ENCODE peak calls at places on chromosomes 2 and 18, in eight cellular contexts. O, E, V, H, M, J, G and C are unnamed samples. For H3K4me1, the result is how much of the 10 kb centered on the place peaks cover.

GRCh38 chr2:85259101-85259590 is 68.6 kb downstream of the TGOLN2 start:
- DNase-seq in O (peak), J (no peak), V (no peak), M (no peak), G (no peak), E (peak), H (no peak), C (peak)

GRCh38 chr2:238092486-238093035 is 7.6 kb upstream of the ESPNL start:
- DNase-seq in V (no peak), J (no peak), M (peak), H (no peak), E (no peak), G (no peak), O (no peak), C (no peak)

GRCh38 chr18:26827581-26827980 is 37.9 kb downstream of the AQP4 start:
- DNase-seq in M (no peak), V (no peak), E (no peak), H (no peak), G (no peak), J (no peak), O (no peak), C (no peak)

GRCh38 chr2:174753038-174753633 is 11.1 kb downstream of the CHRNA1 start:
- DNase-seq in M (peak), G (no peak), E (no peak), O (no peak), V (no peak), J (no peak), H (no peak), C (no peak)

GRCh38 chr2:46650556-46651001 is 171.2 kb downstream of the TMEM247 start:
- DNase-seq in E (peak), G (peak), H (no peak), M (peak), V (peak), O (peak), J (peak), C (peak)

GRCh38 chr18:79169958-79170555 is 100.9 kb downstream of the ATP9B start:
- DNase-seq in G (no peak), M (no peak), V (no peak), J (peak), O (peak), H (no peak), E (no peak), C (no peak)

GRCh38 chr2:196291873-196292800 is 120.8 kb upstream of the STK17B start:
- DNase-seq in G (no peak), H (no peak), M (no peak), J (no peak), O (no peak), V (peak), E (no peak), C (peak)

GRCh38 chr18:75044791-75045190 is 164.1 kb downstream of the PTGR3 start:
- DNase-seq in M (no peak), V (no peak), O (no peak), G (no peak), J (no peak), E (no peak), H (no peak), C (no peak)

GRCh38 chr2:24919100-24919976 is 699 bp downstream of the ADCY3 start:
- DNase-seq in E (no peak), G (no peak), O (peak), M (no peak), J (no peak), V (no peak), H (no peak), C (peak)

GRCh38 chr18:63292844-63293683 is 26.5 kb downstream of the BCL2 start:
- DNase-seq in O (no peak), E (no peak), H (no peak), V (no peak), J (no peak), M (no peak), G (no peak), C (no peak)

GRCh38 chr18:49030692-49031443 is 80.1 kb upstream of the SMAD7 start:
- DNase-seq in H (no peak), O (peak), M (no peak), G (no peak), E (no peak), V (no peak), J (peak), C (no peak)

GRCh38 chr2:180999274-180999964 is 19.0 kb downstream of the UBE2E3 start:
- DNase-seq in G (no peak), H (no peak), V (no peak), J (no peak), E (no peak), O (peak), M (no peak), C (no peak)

GRCh38 chr2:216307496-216307895 is 64.8 kb downstream of the MARCHF4 start:
- DNase-seq in H (no peak), G (no peak), E (no peak), O (no peak), V (no peak), J (no peak), M (no peak), C (no peak)

GRCh38 chr2:166375205-166375735 is 474 bp downstream of the SCN9A start:
- DNase-seq in O (peak), J (no peak), V (no peak), H (no peak), G (no peak), E (peak), M (no peak), C (no peak)

GRCh38 chr2:11749646-11750349 is 3.4 kb downstream of the LPIN1 start:
- DNase-seq in E (no peak), H (no peak), O (no peak), G (no peak), J (no peak), M (no peak), V (no peak), C (no peak)

GRCh38 chr18:56445422-56445821 is 193.0 kb downstream of the TXNL1 start:
- DNase-seq in O (no peak), V (no peak), M (no peak), J (no peak), G (no peak), H (no peak), E (no peak), C (no peak)

GRCh38 chr2:120444691-120445240 is 98.8 kb downstream of the INHBB start:
- DNase-seq in V (no peak), E (no peak), M (no peak), G (no peak), H (no peak), J (no peak), O (no peak), C (no peak)

GRCh38 chr2:144128104-144128746 is 391.7 kb downstream of the ZEB2 start:
- DNase-seq in E (no peak), M (no peak), O (no peak), J (no peak), V (no peak), G (no peak), H (no peak), C (no peak)

DNA sequence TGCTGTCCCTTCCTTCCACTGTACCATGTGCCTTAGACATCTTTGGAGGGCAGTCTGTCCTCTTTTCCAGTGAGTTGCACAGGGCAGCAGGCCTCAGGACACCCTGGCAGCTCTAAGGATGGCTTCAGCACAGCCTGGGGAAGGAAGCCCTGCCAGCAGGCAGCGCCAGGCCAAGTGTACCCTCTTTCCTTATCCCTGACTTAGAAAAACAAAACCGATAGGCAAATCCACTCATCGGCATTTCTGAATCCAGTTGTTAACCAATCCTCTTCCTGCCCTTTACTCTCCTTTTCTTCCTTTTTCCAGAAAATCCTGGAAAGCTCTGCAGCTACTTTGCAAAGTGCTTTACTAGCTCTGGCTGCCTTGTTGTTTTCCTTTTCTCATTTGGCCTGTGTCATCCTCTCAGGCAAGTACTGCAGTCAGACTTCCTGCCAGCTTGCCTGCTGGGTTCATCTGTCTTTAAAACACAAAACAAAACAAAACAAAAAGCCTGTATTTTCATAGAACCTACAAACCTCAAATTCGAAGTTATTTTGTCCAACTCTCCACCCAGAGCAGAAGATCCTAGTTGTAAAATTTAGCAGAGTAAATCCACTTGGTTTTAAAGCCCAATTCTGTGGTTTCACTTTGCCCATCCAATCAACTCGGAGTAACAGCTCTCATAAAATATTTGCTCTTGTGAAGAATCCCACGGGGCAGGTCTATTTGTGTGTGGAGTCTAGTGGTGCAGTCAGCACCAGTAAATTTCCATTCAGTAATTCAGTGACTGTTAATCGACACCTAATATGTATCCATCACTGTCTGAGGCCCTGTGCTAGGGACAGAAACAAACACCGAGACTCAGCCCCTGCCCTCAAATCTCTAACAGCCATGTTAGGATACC is 45.2 kb downstream of the PCBP1 start:
- DNase-seq in O (peak), M (no peak), V (no peak), H (no peak), G (peak), J (no peak), E (no peak), C (peak)
- TF ChIP-seq CTCF in O (no peak), M (no peak), V (no peak), H (no peak), G (no peak), J (no peak), E (no peak), C (no peak)

GRCh38 chr2:39136799-39137198 is 15.9 kb upstream of the SOS1 start:
- DNase-seq in O (no peak), H (no peak), J (no peak), E (no peak), G (no peak), V (no peak), M (no peak), C (no peak)
- H3K4me1 ChIP-seq in O (under half), H (under half), J (under half), E (under half), G (under half), V (under half), M (under half), C (under half)

GRCh38 chr2:197515798-197516761 is at the start of gene MOB4:
- DNase-seq in H (peak), E (peak), G (peak), O (peak), V (no peak), J (peak), M (peak), C (peak)
- TF ChIP-seq CTCF in H (peak), E (no peak), G (no peak), O (no peak), V (no peak), J (peak), M (no peak), C (no peak)

GRCh38 chr18:8734496-8734895 is 29.1 kb downstream of the MTCL1 start:
- DNase-seq in V (no peak), O (no peak), H (no peak), E (no peak), J (no peak), M (no peak), G (no peak), C (no peak)
- H3K4me1 ChIP-seq in V (under half), O (under half), H (under half), E (under half), J (under half), M (under half), G (under half), C (under half)

GRCh38 chr2:210399440-210400041 is 77.0 kb downstream of the LANCL1 start:
- DNase-seq in E (no peak), V (no peak), J (no peak), O (peak), H (no peak), M (no peak), G (no peak), C (no peak)
- TF ChIP-seq CTCF in E (peak), V (peak), J (peak), O (peak), H (peak), M (peak), G (peak), C (peak)

GRCh38 chr2:236659758-236660150 is 90.1 kb downstream of the ACKR3 start:
- DNase-seq in O (peak), V (no peak), H (no peak), M (peak), G (no peak), E (no peak), J (no peak), C (no peak)
- H3K4me1 ChIP-seq in O (under half), V (under half), H (under half), M (under half), G (under half), E (under half), J (under half), C (under half)

GRCh38 chr2:113098061-113098460 is 29.3 kb upstream of the IL1RN start:
- DNase-seq in O (no peak), J (no peak), G (no peak), E (no peak), M (no peak), H (no peak), V (no peak), C (no peak)
- TF ChIP-seq CTCF in O (no peak), J (no peak), G (no peak), E (no peak), M (no peak), H (no peak), V (no peak), C (no peak)

GRCh38 chr2:60837123-60837522 is 44.3 kb upstream of the REL start:
- DNase-seq in G (no peak), J (no peak), H (no peak), V (no peak), M (no peak), E (no peak), O (no peak), C (no peak)
- H3K4me1 ChIP-seq in G (under half), J (under half), H (under half), V (under half), M (under half), E (under half), O (under half), C (under half)